ENCODE peak calls at places on chromosomes 6 and 20, in six cellular contexts. G, A, W, O, E and U are unnamed samples.

GRCh38 chr6:82616386-82617028 is 252.9 kb downstream of the TPBG start:
- DNase-seq in O (no peak), G (no peak), A (no peak), E (no peak), W (no peak), U (no peak)

GRCh38 chr6:144190051-144190450 is 39.7 kb downstream of the STX11 start:
- DNase-seq in A (no peak), E (no peak), O (no peak), G (no peak), W (no peak), U (no peak)

GRCh38 chr20:49562341-49563014 is 5.5 kb downstream of the PTGIS start:
- DNase-seq in A (peak), O (peak), G (peak), W (no peak), E (peak), U (no peak)

GRCh38 chr6:41577865-41578713 is 31.9 kb downstream of the FOXP4 start:
- DNase-seq in G (no peak), W (no peak), A (no peak), O (no peak), E (peak), U (no peak)

GRCh38 chr6:158970640-158971291 is 29.2 kb downstream of the RSPH3 start:
- DNase-seq in W (no peak), E (peak), G (no peak), O (no peak), A (no peak), U (no peak)

GRCh38 chr20:51373713-51374481 is 168.6 kb downstream of the NFATC2 start:
- DNase-seq in O (no peak), A (no peak), E (peak), G (no peak), W (no peak), U (no peak)

GRCh38 chr6:33616913-33617312 is 4.2 kb upstream of the ITPR3 start:
- DNase-seq in A (no peak), O (no peak), W (no peak), G (no peak), E (no peak), U (no peak)

GRCh38 chr6:134397674-134398073 is 79.8 kb upstream of the SGK1 start:
- DNase-seq in O (no peak), W (no peak), E (no peak), G (no peak), A (no peak), U (no peak)

GRCh38 chr20:34834459-34834893 is 9.0 kb upstream of the NCOA6 start:
- DNase-seq in E (no peak), O (no peak), A (no peak), W (no peak), G (no peak), U (no peak)

GRCh38 chr6:25441658-25442276 is 162.6 kb downstream of the CARMIL1 start:
- DNase-seq in A (no peak), E (no peak), G (no peak), O (no peak), W (no peak), U (no peak)

GRCh38 chr6:133983099-133983939 is 30.3 kb downstream of the TBPL1 start:
- DNase-seq in O (no peak), A (no peak), G (no peak), E (no peak), W (peak), U (no peak)

GRCh38 chr6:21937466-21937865 is 343.9 kb downstream of the SOX4 start:
- DNase-seq in W (no peak), O (no peak), E (no peak), G (no peak), A (no peak), U (no peak)

GRCh38 chr6:136613477-136613876 is 63.3 kb upstream of the MAP7 start:
- DNase-seq in W (no peak), E (no peak), G (no peak), A (peak), O (no peak), U (no peak)

GRCh38 chr6:119310486-119311036 is 39.0 kb downstream of the MAN1A1 start:
- DNase-seq in O (no peak), A (no peak), W (no peak), G (no peak), E (no peak), U (no peak)

GRCh38 chr6:155093430-155093829 is 98.3 kb downstream of the TIAM2 start:
- DNase-seq in A (no peak), G (no peak), W (no peak), E (no peak), O (no peak), U (no peak)

GRCh38 chr20:25398363-25399037 is 7.9 kb upstream of the ABHD12 start:
- DNase-seq in O (no peak), E (no peak), G (no peak), W (no peak), A (no peak), U (no peak)

GRCh38 chr6:53532061-53532797 is 12.7 kb downstream of the GCLC start:
- DNase-seq in G (no peak), A (no peak), O (no peak), W (no peak), E (no peak), U (no peak)

GRCh38 chr20:52049001-52049731 is 142.4 kb downstream of the ZFP64 start:
- DNase-seq in W (no peak), E (no peak), O (no peak), G (no peak), A (no peak), U (no peak)

GRCh38 chr20:50928469-50928868 is 2.8 kb downstream of the ADNP start:
- DNase-seq in A (no peak), E (no peak), W (no peak), O (no peak), G (no peak), U (no peak)

GRCh38 chr6:39077882-39078594 is 29.5 kb downstream of the GLP1R start:
- DNase-seq in O (no peak), E (no peak), A (no peak), W (no peak), G (no peak), U (peak)

GRCh38 chr20:51587145-51587544 is 44.6 kb upstream of the NFATC2 start:
- DNase-seq in W (no peak), O (no peak), A (no peak), G (no peak), E (no peak), U (no peak)

GRCh38 chr6:13267142-13267621 is 61.2 kb downstream of the TBC1D7 start:
- DNase-seq in W (no peak), E (no peak), O (no peak), G (no peak), A (no peak), U (no peak)

GRCh38 chr6:135853227-135853626 is 1.7 kb downstream of the PDE7B start:
- DNase-seq in O (no peak), W (no peak), A (no peak), E (no peak), G (no peak), U (no peak)

GRCh38 chr6:112269165-112269564 is 14.8 kb upstream of the LAMA4 start:
- DNase-seq in A (no peak), E (no peak), W (no peak), O (peak), G (no peak), U (no peak)
- TF ChIP-seq CTCF in A (no peak), E (no peak), W (no peak), O (peak), G (peak), U (no peak)

DNA sequence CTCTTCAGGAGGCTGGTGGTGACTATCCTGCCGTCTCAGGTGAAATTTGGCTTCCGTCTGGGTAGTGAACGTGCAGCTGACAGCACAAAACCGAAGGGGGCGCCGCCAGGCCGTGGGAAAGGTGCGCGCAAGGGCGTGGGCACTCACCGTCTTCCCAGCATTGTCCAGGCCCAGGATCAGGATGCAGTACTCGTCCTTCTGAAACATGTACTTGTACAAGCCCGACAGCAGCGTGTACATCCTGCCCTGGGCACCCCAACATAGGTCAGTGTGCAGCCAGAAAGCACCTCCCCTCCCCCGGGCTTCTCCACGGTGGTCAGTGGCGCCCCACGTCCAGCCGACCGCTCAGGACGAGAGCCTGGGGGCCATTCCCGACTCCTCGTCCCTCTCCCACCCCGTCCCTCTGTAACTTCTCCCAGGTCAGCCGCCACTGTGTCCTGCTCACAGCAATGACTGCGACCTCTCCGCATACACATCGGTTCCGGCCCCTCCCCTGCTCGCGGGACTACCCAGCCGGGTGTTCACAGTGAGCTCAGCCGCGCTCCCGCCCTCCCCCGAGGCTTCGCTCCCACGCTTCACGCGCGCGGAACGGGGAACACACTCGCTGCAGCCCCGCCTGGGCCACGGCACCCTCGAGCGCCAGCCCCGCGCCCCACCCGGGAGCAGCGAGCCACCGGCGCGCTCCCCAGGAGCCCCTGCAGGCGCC is 771 bp downstream of the ARFRP1 start:
- DNase-seq in A (peak), W (peak), O (no peak), E (no peak), G (no peak), U (peak)
- TF ChIP-seq CTCF in A (peak), W (peak), O (no peak), E (no peak), G (peak), U (no peak)

DNA sequence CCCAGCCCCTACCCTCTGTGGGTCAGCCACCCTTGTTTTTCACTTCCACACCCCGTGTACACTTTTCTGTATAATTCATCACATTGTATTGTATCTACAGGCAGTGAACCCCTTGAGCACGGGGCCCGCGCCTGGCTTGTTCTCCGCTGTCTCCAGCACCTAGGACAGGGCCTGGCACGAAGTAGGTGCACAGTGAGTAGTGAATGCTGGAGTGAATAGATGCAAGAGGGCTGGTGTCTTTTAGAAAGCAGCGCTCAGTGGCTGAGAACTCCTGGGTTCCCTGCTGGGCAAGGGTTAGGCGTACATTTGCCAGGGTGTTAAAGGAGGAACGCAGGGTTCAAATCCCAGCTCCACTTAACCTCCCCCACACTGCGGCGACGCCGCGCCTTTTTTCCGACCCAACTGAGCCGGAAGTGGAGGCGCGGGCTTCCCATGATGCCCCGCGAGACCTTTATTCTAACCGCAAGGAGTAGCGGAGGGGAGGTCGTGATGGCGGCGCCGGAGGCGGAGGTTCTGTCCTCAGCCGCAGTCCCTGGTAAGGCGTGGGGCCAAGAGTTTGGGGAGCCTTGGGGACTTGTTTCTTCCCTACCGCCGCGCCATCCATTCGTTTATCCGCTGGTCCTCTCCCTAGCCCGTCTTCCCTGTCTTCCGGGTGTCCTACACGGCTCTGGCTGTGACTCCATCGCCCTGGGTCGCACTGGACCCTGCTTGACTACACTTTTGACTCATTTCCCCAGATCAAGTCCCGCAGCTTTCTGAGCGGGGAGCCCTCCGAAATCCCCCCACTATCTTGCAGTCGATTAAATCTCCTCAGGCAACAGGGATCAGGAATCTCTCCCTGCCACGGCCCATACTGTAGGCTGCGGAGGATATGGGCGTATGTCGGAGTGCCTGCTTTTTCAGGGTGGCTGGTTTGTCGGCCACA is at the start of gene MAD2L1BP:
- DNase-seq in A (peak), W (peak), G (no peak), E (peak), O (peak), U (peak)
- TF ChIP-seq CTCF in A (no peak), W (no peak), G (no peak), E (no peak), O (no peak), U (no peak)

GRCh38 chr6:85677243-85677956 is 34.7 kb upstream of the SYNCRIP start:
- DNase-seq in A (no peak), G (no peak), E (no peak), W (no peak), O (no peak), U (no peak)
- TF ChIP-seq CTCF in A (no peak), G (no peak), E (no peak), W (peak), O (no peak), U (no peak)